ENCODE peak calls at places on chromosome 12, in four cellular contexts. L, X, Q and D are unnamed samples. For H3K4me1, the result is how much of the 10 kb centered on the place peaks cover.

GRCh38 chr12:104011265-104011664 is 38.7 kb downstream of the GLT8D2 start:
- DNase-seq in L (no peak), Q (no peak), X (no peak), D (no peak)

GRCh38 chr12:87272846-87273245 is 756.4 kb downstream of the C12orf50 start:
- DNase-seq in L (no peak), X (no peak), Q (no peak), D (no peak)

GRCh38 chr12:104583311-104583710 is 126.6 kb downstream of the CHST11 start:
- DNase-seq in L (no peak), X (no peak), Q (no peak), D (no peak)

GRCh38 chr12:55927588-55928502 is at the start of gene PYM1:
- DNase-seq in L (peak), Q (peak), X (peak), D (peak)

GRCh38 chr12:122244565-122245371 is 18.9 kb upstream of the DIABLO start:
- DNase-seq in X (no peak), L (no peak), Q (no peak), D (no peak)

GRCh38 chr12:131091413-131091975 is 137.8 kb downstream of the ADGRD1 start:
- DNase-seq in L (no peak), X (no peak), Q (peak), D (no peak)

GRCh38 chr12:25241171-25242020 is 9.3 kb downstream of the KRAS start:
- DNase-seq in Q (no peak), L (no peak), X (no peak), D (no peak)

GRCh38 chr12:94041833-94042232 is 106.5 kb upstream of the PLXNC1 start:
- DNase-seq in Q (no peak), L (no peak), X (no peak), D (no peak)

GRCh38 chr12:121925361-121925725 is 7.0 kb downstream of the CFAP251 start:
- DNase-seq in Q (no peak), L (no peak), X (no peak), D (no peak)

GRCh38 chr12:2820432-2820831 is 8.0 kb downstream of the ITFG2 start:
- DNase-seq in Q (no peak), X (no peak), L (no peak), D (no peak)

GRCh38 chr12:117294206-117294605 is 67.2 kb downstream of the NOS1 start:
- DNase-seq in Q (no peak), L (no peak), X (no peak), D (no peak)

GRCh38 chr12:120241561-120242274 is 23.8 kb downstream of the PXN start:
- DNase-seq in Q (no peak), X (no peak), L (no peak), D (no peak)

GRCh38 chr12:19620222-19620621 is 180.9 kb downstream of the AEBP2 start:
- DNase-seq in X (no peak), L (no peak), Q (no peak), D (no peak)

GRCh38 chr12:9049520-9050133 is 60.3 kb downstream of the KLRG1 start:
- DNase-seq in L (no peak), X (no peak), Q (no peak), D (no peak)

GRCh38 chr12:132711169-132711843 is 664 bp downstream of the PGAM5 start:
- DNase-seq in X (no peak), L (no peak), Q (no peak), D (no peak)

GRCh38 chr12:111287125-111287900 is 81.6 kb downstream of the PHETA1 start:
- DNase-seq in X (no peak), Q (no peak), L (no peak), D (no peak)

GRCh38 chr12:38906482-38907170 is 1.2 kb upstream of the CPNE8 start:
- DNase-seq in Q (peak), L (peak), X (peak), D (peak)

GRCh38 chr12:57151741-57152407 is 4.5 kb upstream of the LRP1-AS start:
- DNase-seq in Q (peak), L (no peak), X (no peak), D (peak)

GRCh38 chr12:13609874-13610273 is 371.5 kb downstream of the GRIN2B start:
- DNase-seq in Q (no peak), L (no peak), X (no peak), D (no peak)

GRCh38 chr12:89067436-89067835 is 284.9 kb downstream of the DUSP6 start:
- DNase-seq in Q (no peak), X (no peak), L (no peak), D (no peak)

GRCh38 chr12:9240776-9241175 is 32.6 kb upstream of the PZP start:
- DNase-seq in L (no peak), X (no peak), Q (no peak), D (no peak)

GRCh38 chr12:120687570-120688289 is 781 bp downstream of the MLEC start:
- DNase-seq in X (peak), Q (no peak), L (no peak), D (no peak)

GRCh38 chr12:32179011-32179395 is 72.4 kb downstream of the BICD1 start:
- DNase-seq in Q (no peak), L (no peak), X (no peak), D (no peak)

GRCh38 chr12:82425241-82425640 is 66.9 kb downstream of the METTL25 start:
- DNase-seq in L (no peak), Q (no peak), X (no peak), D (no peak)

GRCh38 chr12:80567391-80567790 is 123.4 kb downstream of the PTPRQ start:
- DNase-seq in Q (no peak), L (no peak), X (no peak), D (no peak)

GRCh38 chr12:130137141-130138018 is 24.9 kb upstream of the FZD10 start:
- DNase-seq in L (no peak), X (no peak), Q (no peak), D (no peak)

GRCh38 chr12:66237505-66238175 is 48.6 kb downstream of the IRAK3 start:
- DNase-seq in X (no peak), L (no peak), Q (no peak), D (no peak)

GRCh38 chr12:43882578-43883178 is 46.8 kb downstream of the TMEM117 start:
- DNase-seq in Q (no peak), X (no peak), L (peak), D (no peak)

GRCh38 chr12:475286-475685 is 15.5 kb downstream of the B4GALNT3 start:
- DNase-seq in L (no peak), Q (no peak), X (no peak), D (no peak)

GRCh38 chr12:111444314-111444705 is 38.6 kb downstream of the SH2B3 start:
- DNase-seq in X (no peak), L (no peak), Q (no peak), D (peak)

GRCh38 chr12:98895086-98895651 is 250.1 kb downstream of the APAF1 start:
- DNase-seq in X (no peak), Q (no peak), L (no peak), D (no peak)

GRCh38 chr12:108307006-108307405 is 32.1 kb downstream of the CMKLR1 start:
- DNase-seq in X (no peak), L (no peak), Q (no peak), D (no peak)

GRCh38 chr12:6631549-6631961 is 4.2 kb downstream of the LPAR5 start:
- DNase-seq in X (no peak), Q (no peak), L (no peak), D (no peak)

GRCh38 chr12:123063535-123063934 is 83.1 kb downstream of the ARL6IP4 start:
- DNase-seq in Q (no peak), X (no peak), L (peak), D (no peak)

GRCh38 chr12:15131462-15131861 is 89.8 kb downstream of the RERG start:
- DNase-seq in X (peak), L (no peak), Q (no peak), D (no peak)

GRCh38 chr12:107415834-107416233 is 269.8 kb upstream of the PWP1 start:
- DNase-seq in X (no peak), L (no peak), Q (no peak), D (no peak)

GRCh38 chr12:47973870-47974269 is 10.5 kb downstream of the TMEM106C start:
- DNase-seq in Q (no peak), X (no peak), L (no peak), D (no peak)

GRCh38 chr12:47972895-47973294 is 9.5 kb downstream of the TMEM106C start:
- DNase-seq in L (no peak), X (no peak), Q (no peak), D (no peak)

GRCh38 chr12:47977046-47977771 is 13.8 kb downstream of the TMEM106C start:
- DNase-seq in Q (no peak), L (no peak), X (no peak), D (no peak)

GRCh38 chr12:47975816-47976215 is 12.4 kb downstream of the TMEM106C start:
- DNase-seq in Q (no peak), X (no peak), L (no peak), D (no peak)

DNA sequence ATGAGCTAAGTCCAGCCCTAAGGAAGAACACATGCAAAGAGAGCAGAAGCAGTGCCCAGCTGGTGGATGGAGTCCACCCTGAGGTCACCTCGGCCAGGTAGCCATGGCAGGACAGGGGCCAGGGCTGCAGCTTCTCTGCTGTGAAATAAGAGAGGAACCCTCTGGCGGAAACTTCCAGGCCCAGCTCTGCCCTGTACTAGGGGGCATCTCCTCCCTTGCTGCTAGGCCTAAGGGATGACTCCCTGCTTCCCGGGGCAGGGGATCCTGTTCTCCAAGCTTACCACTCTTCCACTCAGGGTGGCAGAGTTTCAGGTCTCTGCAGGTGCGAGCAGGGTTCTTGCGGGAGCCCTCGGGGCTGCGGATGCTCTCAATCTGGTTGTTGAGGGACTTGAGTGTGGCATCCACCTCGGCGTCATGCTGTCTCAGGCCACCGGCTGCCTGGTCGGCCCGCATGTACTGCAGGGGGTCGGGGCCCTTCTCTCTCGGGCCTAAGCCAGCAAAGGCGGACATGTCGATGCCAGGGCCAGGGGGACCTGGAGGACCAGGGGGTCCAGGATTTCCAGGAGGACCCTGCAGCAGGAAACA is 11.7 kb downstream of the TMEM106C start:
- DNase-seq in X (no peak), L (no peak), Q (no peak), D (no peak)
- H3K27ac ChIP-seq in X (no peak), L (no peak), Q (no peak), D (no peak)

GRCh38 chr12:106138279-106138645 is 492 bp downstream of the NUAK1 start:
- DNase-seq in X (no peak), Q (peak), L (no peak), D (no peak)
- H3K4me1 ChIP-seq in X (under half), Q (under half), L (under half), D (half or more)

GRCh38 chr12:101019193-101019592 is 190.8 kb downstream of the SLC5A8 start:
- DNase-seq in L (no peak), X (no peak), Q (no peak), D (no peak)

GRCh38 chr12:101021911-101022388 is 188.1 kb downstream of the SLC5A8 start:
- DNase-seq in Q (no peak), X (no peak), L (no peak), D (no peak)

GRCh38 chr12:101021442-101021841 is 188.6 kb downstream of the SLC5A8 start:
- DNase-seq in Q (no peak), L (no peak), X (no peak), D (no peak)

GRCh38 chr12:101018540-101018939 is 191.5 kb downstream of the SLC5A8 start:
- DNase-seq in X (no peak), L (no peak), Q (no peak), D (no peak)

DNA sequence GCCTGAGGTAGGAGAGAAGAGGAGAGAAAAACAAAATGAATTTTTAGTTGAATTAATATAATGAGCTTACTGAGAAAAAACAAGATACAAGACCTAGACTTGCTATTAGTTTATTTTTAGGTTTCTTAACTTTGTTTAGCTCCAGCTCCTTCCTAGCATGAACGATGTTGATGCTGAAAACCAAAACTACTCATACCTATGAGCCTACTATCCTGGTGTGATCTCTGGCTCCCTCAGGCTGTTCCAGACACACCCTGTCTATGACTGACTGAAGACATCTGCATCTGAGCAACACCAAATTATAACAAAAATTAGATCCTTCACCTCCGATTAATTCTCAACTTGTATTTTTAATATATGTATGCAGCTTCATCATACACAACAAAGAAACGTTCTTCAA is 190.4 kb downstream of the SLC5A8 start:
- DNase-seq in Q (no peak), L (no peak), X (no peak), D (no peak)
- H3K27ac ChIP-seq in Q (no peak), L (no peak), X (no peak), D (no peak)

GRCh38 chr12:124745468-124745890 is 118.2 kb downstream of the SCARB1 start:
- DNase-seq in L (no peak), X (no peak), Q (no peak), D (no peak)

GRCh38 chr12:124747426-124748161 is 116.1 kb downstream of the SCARB1 start:
- DNase-seq in L (no peak), Q (no peak), X (no peak), D (no peak)

GRCh38 chr12:124746649-124747425 is 116.8 kb downstream of the SCARB1 start:
- DNase-seq in X (no peak), Q (no peak), L (no peak), D (no peak)

GRCh38 chr12:124744659-124745467 is 118.8 kb downstream of the SCARB1 start:
- DNase-seq in Q (no peak), X (no peak), L (no peak), D (no peak)

DNA sequence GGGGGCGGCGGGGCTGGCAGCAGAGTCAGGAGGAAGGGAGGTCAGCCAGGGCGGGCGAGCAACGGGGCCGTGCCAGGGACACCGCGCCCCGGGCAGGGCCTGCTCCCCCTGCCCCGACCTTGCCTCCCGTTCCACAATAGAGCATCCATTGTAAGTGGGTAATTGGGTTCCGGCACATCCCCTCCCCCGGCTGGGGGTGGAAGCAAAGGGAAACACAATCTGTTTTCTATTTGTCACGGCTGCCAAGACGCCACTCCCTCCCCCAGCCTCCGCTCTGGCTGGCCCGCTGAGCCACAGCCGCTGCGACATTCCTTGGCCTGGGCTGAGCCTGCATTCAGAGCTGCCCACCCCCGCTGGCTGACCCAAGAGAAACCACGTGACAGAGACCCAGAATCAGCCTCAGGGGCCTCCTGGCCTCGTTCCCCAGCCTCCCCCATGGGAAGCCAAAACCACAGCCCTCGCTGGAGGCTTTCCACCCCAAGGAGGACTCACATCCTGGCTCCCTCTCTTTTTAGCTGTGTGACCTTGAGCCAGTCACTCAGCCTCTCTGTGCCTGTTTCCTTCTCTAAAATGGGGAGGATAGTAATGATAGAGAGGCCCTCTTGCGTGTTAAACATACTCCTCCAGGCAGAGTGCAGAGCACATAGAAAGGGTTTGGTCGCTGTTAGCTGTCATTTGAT is 117.6 kb downstream of the SCARB1 start:
- DNase-seq in Q (peak), X (peak), L (peak), D (peak)
- H3K4me1 ChIP-seq in Q (under half), X (under half), L (under half), D (under half)

DNA sequence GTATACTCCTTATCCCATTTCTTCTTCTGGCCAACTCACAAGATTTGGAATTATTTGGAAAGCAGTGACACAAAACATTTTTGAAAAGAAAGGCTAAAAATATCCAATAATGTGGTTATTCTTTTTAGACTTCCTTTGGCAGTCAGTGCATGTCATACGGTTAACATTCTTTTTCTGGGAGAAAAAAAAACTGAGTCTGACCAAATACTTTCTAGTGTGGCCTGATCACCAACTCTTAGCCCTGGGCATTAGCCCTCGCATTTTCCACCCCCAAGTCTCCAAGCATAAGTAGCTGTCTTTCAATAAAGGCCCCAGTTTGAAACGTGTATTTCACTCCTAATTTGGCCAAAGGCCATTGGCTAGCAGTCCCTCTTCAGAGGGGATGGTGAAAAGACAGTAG is 5.9 kb downstream of the RASSF3 start:
- DNase-seq in L (no peak), Q (no peak), X (no peak), D (no peak)
- H3K27ac ChIP-seq in L (no peak), Q (peak), X (peak), D (no peak)

DNA sequence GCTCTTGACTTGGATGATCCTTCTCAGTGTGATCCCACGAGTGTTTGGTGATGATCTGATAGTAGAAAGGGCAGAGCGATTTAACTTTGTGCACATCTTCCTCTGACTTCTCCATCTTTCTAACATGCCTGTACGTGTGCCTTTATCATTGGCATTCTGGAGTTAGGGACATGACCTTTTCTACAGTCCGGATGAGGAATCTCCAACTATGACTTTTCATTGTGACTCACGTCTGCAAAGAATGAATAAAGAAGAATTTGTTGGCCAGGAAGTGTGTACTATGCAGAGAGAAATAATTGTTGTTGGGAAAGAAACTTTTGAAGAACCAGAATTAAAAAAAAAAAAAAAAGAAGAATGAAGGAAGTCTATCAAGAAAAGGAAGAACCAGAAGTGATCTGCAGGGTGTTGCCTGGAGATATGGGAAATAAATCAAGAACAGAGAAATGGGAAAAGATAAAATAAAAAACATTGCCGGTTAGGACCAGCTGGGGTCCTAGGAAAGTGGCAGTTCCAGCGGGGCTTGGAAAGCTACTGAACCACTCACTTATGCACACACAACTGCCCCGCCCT is 25.3 kb downstream of the PPFIBP1 start:
- DNase-seq in L (no peak), X (no peak), Q (no peak), D (no peak)
- H3K4me1 ChIP-seq in L (under half), X (half or more), Q (under half), D (half or more)

DNA sequence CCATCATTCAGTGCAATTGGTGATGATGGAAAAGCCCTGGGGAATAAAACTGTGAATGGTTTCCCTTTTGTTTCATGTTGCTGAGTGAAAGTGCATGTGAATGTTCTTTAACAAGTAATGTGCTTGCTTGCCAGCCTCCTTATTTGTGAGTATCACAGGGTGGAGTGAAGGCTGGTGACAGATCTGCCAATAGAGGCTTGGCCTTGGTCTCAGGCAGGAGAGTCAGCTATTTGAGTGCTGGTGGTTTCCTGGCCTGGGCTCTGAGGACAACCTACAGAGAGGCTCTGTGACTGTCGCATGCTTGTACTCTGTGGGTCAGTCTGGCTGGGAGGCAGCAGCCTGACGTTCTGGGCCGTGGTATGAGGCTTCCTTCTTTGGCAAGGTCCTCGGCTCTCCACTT is 20.7 kb downstream of the KRT85 start:
- DNase-seq in Q (no peak), X (peak), L (no peak), D (no peak)
- H3K27ac ChIP-seq in Q (no peak), X (no peak), L (no peak), D (peak)

DNA sequence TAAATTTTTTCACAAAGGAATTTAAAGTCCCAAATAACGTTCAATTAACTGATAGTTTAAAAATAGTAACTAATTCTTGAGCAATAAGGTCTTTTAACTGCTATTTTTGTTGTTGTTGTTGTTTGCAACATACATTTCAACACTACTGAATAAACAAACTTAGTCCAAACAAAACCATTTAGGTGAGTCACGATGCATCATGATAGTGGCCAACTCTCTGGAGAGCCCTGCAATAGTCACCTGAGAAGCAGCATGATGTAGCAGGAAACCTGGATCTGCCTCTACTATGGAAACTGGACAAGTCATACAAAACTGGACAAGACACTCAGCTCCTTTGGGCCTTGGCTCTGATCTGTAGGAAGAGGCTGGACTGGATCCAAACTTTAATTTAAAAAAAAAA is 117.3 kb downstream of the MED13L start:
- DNase-seq in X (no peak), Q (no peak), L (no peak), D (no peak)
- H3K4me1 ChIP-seq in X (under half), Q (under half), L (under half), D (half or more)